ENCODE peak calls at places on chromosomes 11 and 22, in five cellular contexts. One of them, this sample, is unnamed.

GRCh38 chr11:957201-957920 is 31.7 kb downstream of the AP2A2 start:
- DNase-seq in cerebellum: no peak
- DNase-seq in T-helper 1 cell: no peak
- DNase-seq in adipocyte: no peak
- DNase-seq in hepatic stellate cell: no peak
- DNase-seq in this sample: no peak

GRCh38 chr11:130947889-130948288 is 31.6 kb upstream of the SNX19 start:
- DNase-seq in T-helper 1 cell: no peak
- DNase-seq in adipocyte: peak
- DNase-seq in hepatic stellate cell: no peak
- DNase-seq in cerebellum: no peak
- DNase-seq in this sample: no peak

GRCh38 chr11:44623716-44624491 is 58.4 kb downstream of the CD82 start:
- DNase-seq in adipocyte: no peak
- DNase-seq in cerebellum: no peak
- DNase-seq in hepatic stellate cell: peak
- DNase-seq in T-helper 1 cell: no peak
- DNase-seq in this sample: no peak

GRCh38 chr22:48652796-48653195 is 1174.9 kb downstream of the BRD1 start:
- DNase-seq in cerebellum: no peak
- DNase-seq in T-helper 1 cell: no peak
- DNase-seq in adipocyte: no peak
- DNase-seq in hepatic stellate cell: no peak
- DNase-seq in this sample: no peak

GRCh38 chr11:71977743-71978418 is 20.8 kb upstream of the IL18BP start:
- DNase-seq in hepatic stellate cell: peak
- DNase-seq in cerebellum: peak
- DNase-seq in adipocyte: peak
- DNase-seq in T-helper 1 cell: peak
- DNase-seq in this sample: no peak

GRCh38 chr11:13316528-13316961 is 39.0 kb downstream of the BMAL1 start:
- DNase-seq in hepatic stellate cell: peak
- DNase-seq in adipocyte: peak
- DNase-seq in T-helper 1 cell: no peak
- DNase-seq in cerebellum: no peak
- DNase-seq in this sample: no peak

GRCh38 chr22:45672564-45673481 is 1.2 kb downstream of the ATXN10 start:
- DNase-seq in adipocyte: no peak
- DNase-seq in cerebellum: peak
- DNase-seq in T-helper 1 cell: no peak
- DNase-seq in hepatic stellate cell: no peak
- DNase-seq in this sample: no peak

GRCh38 chr22:38026130-38027111 is 30.8 kb upstream of the PICK1 start:
- DNase-seq in hepatic stellate cell: no peak
- DNase-seq in cerebellum: no peak
- DNase-seq in adipocyte: no peak
- DNase-seq in T-helper 1 cell: no peak
- DNase-seq in this sample: no peak

GRCh38 chr11:63762662-63763505 is 5.7 kb downstream of the ZFTA start:
- DNase-seq in adipocyte: no peak
- DNase-seq in T-helper 1 cell: no peak
- DNase-seq in cerebellum: peak
- DNase-seq in hepatic stellate cell: no peak
- DNase-seq in this sample: no peak

GRCh38 chr11:34064291-34064690 is 12.8 kb downstream of the CAPRIN1 start:
- DNase-seq in cerebellum: no peak
- DNase-seq in T-helper 1 cell: no peak
- DNase-seq in hepatic stellate cell: no peak
- DNase-seq in adipocyte: no peak
- DNase-seq in this sample: no peak

GRCh38 chr11:124740277-124740882 is 638 bp downstream of the NRGN start:
- DNase-seq in adipocyte: peak
- DNase-seq in T-helper 1 cell: peak
- DNase-seq in cerebellum: no peak
- DNase-seq in hepatic stellate cell: no peak
- DNase-seq in this sample: peak

GRCh38 chr11:69587454-69588081 is 53.4 kb upstream of the CCND1 start:
- DNase-seq in T-helper 1 cell: no peak
- DNase-seq in hepatic stellate cell: peak
- DNase-seq in cerebellum: no peak
- DNase-seq in adipocyte: peak
- DNase-seq in this sample: no peak

GRCh38 chr22:29581799-29582198 is 886 bp upstream of the NIPSNAP1 start:
- DNase-seq in T-helper 1 cell: no peak
- DNase-seq in cerebellum: no peak
- DNase-seq in adipocyte: no peak
- DNase-seq in hepatic stellate cell: no peak
- DNase-seq in this sample: no peak

GRCh38 chr22:30575011-30575671 is 676 bp upstream of the GAL3ST1 start:
- DNase-seq in T-helper 1 cell: no peak
- DNase-seq in cerebellum: no peak
- DNase-seq in hepatic stellate cell: peak
- DNase-seq in adipocyte: no peak
- DNase-seq in this sample: no peak

GRCh38 chr22:29726512-29727247 is 6.9 kb downstream of the CABP7 start:
- DNase-seq in hepatic stellate cell: no peak
- DNase-seq in T-helper 1 cell: no peak
- DNase-seq in adipocyte: no peak
- DNase-seq in cerebellum: no peak
- DNase-seq in this sample: no peak

GRCh38 chr11:85823816-85824215 is 12.9 kb upstream of the SYTL2 start:
- DNase-seq in hepatic stellate cell: no peak
- DNase-seq in cerebellum: no peak
- DNase-seq in T-helper 1 cell: peak
- DNase-seq in adipocyte: no peak
- DNase-seq in this sample: peak

GRCh38 chr11:57340228-57340627 is 2.1 kb downstream of the P2RX3 start:
- DNase-seq in T-helper 1 cell: no peak
- DNase-seq in cerebellum: no peak
- DNase-seq in adipocyte: no peak
- DNase-seq in hepatic stellate cell: no peak
- DNase-seq in this sample: no peak

GRCh38 chr11:121500275-121500674 is 47.5 kb upstream of the SORL1-AS1 start:
- DNase-seq in adipocyte: no peak
- DNase-seq in hepatic stellate cell: no peak
- DNase-seq in T-helper 1 cell: no peak
- DNase-seq in cerebellum: no peak
- DNase-seq in this sample: no peak

GRCh38 chr11:106608677-106609076 is 409.6 kb downstream of the GUCY1A2 start:
- DNase-seq in cerebellum: no peak
- DNase-seq in hepatic stellate cell: no peak
- DNase-seq in T-helper 1 cell: no peak
- DNase-seq in adipocyte: peak
- DNase-seq in this sample: no peak

GRCh38 chr22:43262990-43263644 is 76.2 kb upstream of the TTLL12 start:
- DNase-seq in T-helper 1 cell: peak
- DNase-seq in hepatic stellate cell: no peak
- DNase-seq in adipocyte: no peak
- DNase-seq in cerebellum: no peak
- DNase-seq in this sample: peak

GRCh38 chr11:102599642-102600261 is 25.4 kb downstream of the MMP20 start:
- DNase-seq in hepatic stellate cell: peak
- DNase-seq in adipocyte: peak
- DNase-seq in T-helper 1 cell: no peak
- DNase-seq in cerebellum: no peak
- DNase-seq in this sample: no peak

GRCh38 chr22:45895436-45896152 is 81.4 kb downstream of the WNT7B start:
- DNase-seq in cerebellum: no peak
- DNase-seq in adipocyte: no peak
- DNase-seq in hepatic stellate cell: no peak
- DNase-seq in T-helper 1 cell: no peak
- DNase-seq in this sample: no peak

GRCh38 chr11:16902182-16902581 is 112.0 kb downstream of the PLEKHA7 start:
- DNase-seq in T-helper 1 cell: no peak
- DNase-seq in adipocyte: no peak
- DNase-seq in cerebellum: no peak
- DNase-seq in hepatic stellate cell: no peak
- DNase-seq in this sample: no peak

GRCh38 chr11:10459029-10459970 is 4.2 kb downstream of the AMPD3 start:
- DNase-seq in adipocyte: no peak
- DNase-seq in T-helper 1 cell: peak
- DNase-seq in cerebellum: no peak
- DNase-seq in hepatic stellate cell: no peak
- DNase-seq in this sample: peak

GRCh38 chr11:118938491-118939411 is 13.0 kb upstream of the BCL9L start:
- DNase-seq in cerebellum: no peak
- DNase-seq in T-helper 1 cell: no peak
- DNase-seq in hepatic stellate cell: peak
- DNase-seq in adipocyte: peak
- DNase-seq in this sample: no peak

GRCh38 chr11:70002433-70002832 is 75.7 kb upstream of the ANO1 start:
- DNase-seq in T-helper 1 cell: no peak
- DNase-seq in hepatic stellate cell: no peak
- DNase-seq in cerebellum: no peak
- DNase-seq in adipocyte: no peak
- DNase-seq in this sample: no peak

GRCh38 chr22:39243443-39244072 is 1.2 kb downstream of the PDGFB start:
- DNase-seq in cerebellum: peak
- DNase-seq in hepatic stellate cell: no peak
- DNase-seq in T-helper 1 cell: no peak
- DNase-seq in adipocyte: no peak
- DNase-seq in this sample: no peak

GRCh38 chr11:36746886-36747710 is 149.1 kb upstream of the RAG2 start:
- DNase-seq in adipocyte: peak
- DNase-seq in cerebellum: peak
- DNase-seq in hepatic stellate cell: peak
- DNase-seq in T-helper 1 cell: peak
- DNase-seq in this sample: peak